ENCODE peak calls at places on chromosomes 2 and 18, in nine cellular contexts. K, O, S, F, Y, Z, G, D and H are unnamed samples.

GRCh38 chr2:234980476-234981187 is 28.8 kb downstream of the SH3BP4 start:
- DNase-seq in K (peak), O (no peak), S (peak), F (no peak), Y (no peak), Z (no peak), G (peak), D (peak), H (peak)

GRCh38 chr2:169291517-169291916 is 70.8 kb downstream of the LRP2 start:
- DNase-seq in K (no peak), O (peak), S (no peak), F (no peak), Y (no peak), Z (no peak), G (no peak), D (no peak), H (peak)

GRCh38 chr2:88709117-88709739 is 17.8 kb downstream of the RPIA start:
- DNase-seq in K (peak), O (peak), S (peak), F (no peak), Y (no peak), Z (no peak), G (no peak), D (no peak), H (peak)

GRCh38 chr18:59927246-59927825 is 27.5 kb downstream of the PMAIP1 start:
- DNase-seq in K (peak), O (peak), S (no peak), F (no peak), Y (no peak), Z (no peak), G (no peak), D (no peak), H (peak)

GRCh38 chr2:208783184-208783583 is 376.6 kb downstream of the PTH2R start:
- DNase-seq in K (no peak), O (peak), S (no peak), F (no peak), Y (no peak), Z (no peak), G (no peak), D (no peak), H (no peak)

GRCh38 chr2:43898134-43898957 is 59.6 kb downstream of the ABCG8 start:
- DNase-seq in K (no peak), O (peak), S (peak), F (no peak), Y (no peak), Z (peak), G (no peak), D (peak), H (no peak)

GRCh38 chr2:227870710-227871374 is 589 bp upstream of the DAW1 start:
- DNase-seq in K (peak), O (peak), S (peak), F (no peak), Y (peak), Z (no peak), G (no peak), D (no peak), H (peak)

GRCh38 chr18:36295880-36296301 is 1.6 kb upstream of the FHOD3 start:
- DNase-seq in K (no peak), O (no peak), S (no peak), F (no peak), Y (no peak), Z (no peak), G (no peak), D (peak), H (no peak)

GRCh38 chr2:1366546-1367134 is 46.6 kb upstream of the TPO start:
- DNase-seq in K (no peak), O (no peak), S (no peak), F (no peak), Y (no peak), Z (no peak), G (peak), D (no peak), H (no peak)

GRCh38 chr18:11324956-11325873 is 175.8 kb upstream of the PIEZO2 start:
- DNase-seq in K (peak), O (no peak), S (peak), F (no peak), Y (peak), Z (no peak), G (no peak), D (no peak), H (peak)

GRCh38 chr2:222756951-222757645 is 85.6 kb downstream of the MOGAT1 start:
- DNase-seq in K (peak), O (peak), S (peak), F (no peak), Y (peak), Z (no peak), G (no peak), D (no peak), H (peak)

GRCh38 chr2:238507836-238508235 is 81.1 kb downstream of the ASB1 start:
- DNase-seq in K (no peak), O (no peak), S (no peak), F (no peak), Y (no peak), Z (no peak), G (no peak), D (no peak), H (no peak)

GRCh38 chr2:221235941-221236340 is 336.2 kb downstream of the EPHA4 start:
- DNase-seq in K (no peak), O (no peak), S (no peak), F (no peak), Y (no peak), Z (no peak), G (no peak), D (no peak), H (no peak)

GRCh38 chr2:119292226-119292625 is 68.6 kb downstream of the STEAP3 start:
- DNase-seq in K (peak), O (peak), S (peak), F (no peak), Y (no peak), Z (no peak), G (no peak), D (no peak), H (no peak)

GRCh38 chr2:119289093-119289492 is 65.5 kb downstream of the STEAP3 start:
- DNase-seq in K (peak), O (no peak), S (peak), F (no peak), Y (no peak), Z (no peak), G (peak), D (no peak), H (no peak)

GRCh38 chr2:119291588-119292167 is 68.0 kb downstream of the STEAP3 start:
- DNase-seq in K (no peak), O (no peak), S (no peak), F (no peak), Y (no peak), Z (no peak), G (no peak), D (no peak), H (no peak)

GRCh38 chr2:119289642-119290041 is 66.0 kb downstream of the STEAP3 start:
- DNase-seq in K (no peak), O (no peak), S (no peak), F (no peak), Y (no peak), Z (no peak), G (no peak), D (no peak), H (no peak)

DNA sequence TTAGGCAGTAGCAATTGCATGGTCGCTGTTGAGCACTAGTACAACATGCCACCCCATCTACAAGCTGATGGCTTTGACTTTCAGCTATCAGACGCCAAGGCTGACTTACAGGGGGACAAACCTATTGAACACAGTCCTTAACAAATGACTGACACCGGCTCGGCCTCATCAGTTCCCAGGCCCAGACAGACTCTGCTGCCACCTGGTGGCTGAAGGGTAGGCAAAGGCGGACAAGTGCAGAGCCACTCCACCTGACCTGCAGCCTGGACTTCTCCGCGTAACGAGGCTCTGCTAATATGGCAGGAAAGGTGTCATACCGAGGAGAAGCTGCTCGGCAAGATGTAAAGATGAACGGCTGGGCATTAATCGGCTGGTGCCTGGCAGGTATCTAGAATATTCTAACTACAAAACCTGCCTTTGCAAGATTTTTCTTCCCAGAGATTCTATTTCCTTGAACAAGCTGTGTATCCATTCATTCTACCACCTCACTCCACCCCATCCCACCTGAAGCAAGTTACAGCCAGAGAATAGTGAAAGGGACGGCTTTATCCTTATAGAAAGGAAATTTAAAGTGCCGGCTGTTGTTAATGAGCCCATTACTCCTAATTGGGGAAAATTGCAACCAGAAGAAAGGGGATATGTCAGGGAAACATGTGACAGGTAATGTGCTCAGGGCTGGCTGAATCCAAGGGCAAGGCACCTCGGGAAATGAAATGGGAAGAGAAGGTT is 67.4 kb downstream of the STEAP3 start:
- DNase-seq in K (no peak), O (peak), S (peak), F (peak), Y (no peak), Z (peak), G (peak), D (peak), H (peak)
- TF ChIP-seq CTCF in K (peak), O (peak), S (peak), F (peak), Y (peak), Z (no peak), G (peak), D (peak), H (peak)

DNA sequence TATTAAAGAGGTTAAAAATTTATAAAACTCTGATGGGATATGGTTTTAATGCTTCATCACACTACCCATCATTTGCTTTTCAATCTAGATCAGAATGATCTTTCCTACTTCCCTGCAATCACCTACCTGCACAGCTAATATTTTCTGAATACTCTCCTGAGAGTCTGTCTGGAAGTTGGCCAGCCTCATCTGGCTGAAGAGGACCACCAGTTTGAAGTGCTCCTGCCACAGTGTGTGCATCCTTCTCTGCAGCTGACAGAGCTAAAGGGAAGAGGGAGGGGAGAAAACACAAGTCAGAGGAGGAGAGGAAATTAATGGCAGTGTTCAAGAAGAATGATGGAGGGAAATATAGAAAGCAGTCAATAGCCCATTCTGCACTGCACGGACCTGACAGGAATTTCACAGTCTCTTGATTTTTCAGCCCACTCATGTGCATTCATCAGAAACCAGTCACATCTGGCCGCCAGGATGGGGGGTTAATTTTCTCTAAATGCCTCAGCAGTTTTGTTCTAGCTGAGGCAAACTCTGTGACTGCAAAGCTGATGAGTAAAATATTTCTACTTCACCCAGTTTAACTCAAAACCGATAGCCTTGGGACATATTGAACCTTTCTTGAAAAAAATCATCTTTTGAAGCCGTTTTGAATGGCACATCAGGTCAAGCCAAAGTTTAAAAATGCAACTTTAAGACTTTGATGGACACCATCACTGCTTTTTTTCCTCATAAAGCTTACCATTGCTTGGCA is 201.8 kb upstream of the KLHL14 start:
- DNase-seq in K (peak), O (no peak), S (no peak), F (peak), Y (peak), Z (no peak), G (no peak), D (no peak), H (no peak)
- H3K4me3 ChIP-seq in K (no peak), O (no peak), S (no peak), F (peak), Y (no peak), Z (no peak), G (no peak), D (no peak), H (no peak)

GRCh38 chr2:187594801-187595200 is 40.6 kb upstream of the TFPI start:
- DNase-seq in K (no peak), O (no peak), S (peak), F (no peak), Y (no peak), Z (no peak), G (no peak), D (no peak), H (peak)
- TF ChIP-seq CTCF in K (no peak), O (no peak), S (no peak), F (no peak), Y (no peak), Z (no peak), G (no peak), D (no peak), H (no peak)

DNA sequence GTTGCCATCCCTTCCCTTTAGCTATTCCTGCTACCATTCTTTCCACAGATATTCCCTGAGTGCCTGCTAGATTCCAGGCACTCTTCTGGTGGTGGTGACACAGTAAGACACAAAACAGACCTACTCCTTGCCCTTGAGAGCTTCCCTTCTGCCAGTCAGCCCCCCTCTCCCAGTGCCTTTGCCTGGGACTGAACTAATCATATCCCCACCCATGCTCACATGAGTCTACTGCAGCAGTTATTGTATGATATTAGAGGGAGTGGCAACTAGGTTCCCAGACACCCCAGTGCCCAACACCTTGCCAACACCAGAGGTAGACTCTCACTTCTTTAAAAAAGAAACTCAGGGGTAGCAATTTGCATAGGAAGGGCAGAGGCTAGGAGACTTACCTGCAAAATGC is 7.2 kb upstream of the LBH start:
- DNase-seq in K (no peak), O (no peak), S (no peak), F (no peak), Y (no peak), Z (no peak), G (no peak), D (no peak), H (no peak)
- H3K4me3 ChIP-seq in K (no peak), O (no peak), S (no peak), F (no peak), Y (no peak), Z (no peak), G (no peak), D (no peak), H (no peak)

DNA sequence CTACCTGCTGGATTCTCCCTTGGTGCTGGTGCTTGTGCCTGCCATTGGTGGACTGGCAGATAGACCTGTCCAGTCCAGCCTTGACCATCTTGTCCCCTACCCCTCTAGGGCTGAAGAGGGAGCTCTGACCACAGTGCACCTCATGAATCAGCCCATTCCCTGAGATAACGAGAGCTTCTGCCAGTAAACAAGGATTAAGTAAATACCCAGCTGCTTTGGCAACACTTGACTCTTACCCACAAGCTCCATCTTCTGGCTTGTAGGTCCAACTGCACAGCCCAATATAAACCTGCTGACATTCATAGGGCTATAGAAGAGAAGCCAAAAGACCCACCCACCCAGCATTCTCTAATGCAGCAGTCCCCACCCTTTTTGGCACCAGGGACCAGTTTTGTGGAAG is 186.4 kb downstream of the PIK3C3 start:
- DNase-seq in K (no peak), O (no peak), S (no peak), F (no peak), Y (no peak), Z (no peak), G (no peak), D (no peak), H (no peak)
- TF ChIP-seq CTCF in K (no peak), O (no peak), S (no peak), F (no peak), Y (no peak), Z (no peak), G (no peak), D (no peak), H (no peak)